ENCODE peak calls at places on chromosomes 11 and 22, in ten cellular contexts. K is A549; B is endothelial cell of umbilical vein; Z is amygdala; E is stimulated activated CD4-positive, alpha-beta T cell treated with anti-CD3 and anti-CD28 coated beads, TNF-alpha, amount 100 ng/mL, for 4 hours; Q is stimulated activated CD8-positive, alpha-beta memory T cell treated with anti-CD3 and anti-CD28 coated beads, Interleukin-15, amount 100 ng/mL, for 1 hour; J is T-cell; O is activated CD8-positive, alpha-beta T cell treated with anti-CD3 and anti-CD28 coated beads for 36 hours; Y is neural crest cell; W is activated gamma-delta T cell treated with anti-CD3 and anti-CD28 coated beads, Interleukin-2, amount 50 U/mL, for 16 hours. C is an unnamed sample.

GRCh38 chr11:121445071-121445768 is 6.9 kb upstream of the SORL1 start:
- DNase-seq in K (no peak), B (no peak), Z (no peak), E (no peak), Q (no peak), J (no peak), O (no peak), Y (no peak), W (no peak), C (no peak)

GRCh38 chr11:3865388-3866193 is 10.1 kb downstream of the STIM1 start:
- DNase-seq in K (no peak), B (peak; percentile 85), Z (no peak), E (no peak), Q (no peak), J (no peak), O (no peak), Y (no peak), W (no peak), C (no peak)

GRCh38 chr11:115990004-115990447 is 485.8 kb upstream of the CADM1 start:
- DNase-seq in K (no peak), B (no peak), Z (no peak), E (no peak), Q (no peak), J (no peak), O (peak; percentile 3), Y (peak; percentile 44), W (no peak), C (no peak)

GRCh38 chr11:19275496-19275895 is 34.8 kb upstream of the E2F8 start:
- DNase-seq in K (peak; percentile 21), B (no peak), Z (no peak), E (no peak), Q (no peak), J (no peak), O (no peak), Y (no peak), W (no peak), C (no peak)

GRCh38 chr11:798093-798713 is at the start of gene SLC25A22:
- DNase-seq in K (peak; percentile 87), B (peak; percentile 71), Z (peak; percentile 75), E (peak; percentile 74), Q (peak; percentile 64), J (peak; percentile 85), O (peak; percentile 87), Y (peak; percentile 89), W (peak; percentile 76), C (no peak)

GRCh38 chr11:65501530-65502273 is 2.9 kb downstream of the MALAT1 start:
- DNase-seq in K (no peak), B (peak; percentile 38), Z (no peak), E (no peak), Q (no peak), J (no peak), O (no peak), Y (no peak), W (no peak), C (no peak)

GRCh38 chr11:45224766-45225165 is 61.4 kb downstream of the SYT13 start:
- DNase-seq in K (no peak), B (no peak), Z (no peak), E (no peak), Q (no peak), J (no peak), O (no peak), Y (no peak), W (no peak), C (no peak)

GRCh38 chr22:39492186-39492585 is 9.9 kb upstream of the MIEF1 start:
- DNase-seq in K (no peak), B (no peak), Z (no peak), E (no peak), Q (no peak), J (no peak), O (no peak), Y (no peak), W (no peak), C (no peak)

GRCh38 chr22:28052818-28053217 is 133.8 kb upstream of the PITPNB start:
- DNase-seq in K (no peak), B (no peak), Z (no peak), E (no peak), Q (no peak), J (no peak), O (no peak), Y (no peak), W (no peak), C (no peak)

GRCh38 chr22:40258463-40259046 is 80.8 kb downstream of the TNRC6B start:
- DNase-seq in K (no peak), B (peak; percentile 49), Z (no peak), E (no peak), Q (no peak), J (no peak), O (no peak), Y (no peak), W (no peak), C (no peak)

GRCh38 chr11:68925613-68926012 is 21.9 kb downstream of the IGHMBP2 start:
- DNase-seq in K (no peak), B (no peak), Z (no peak), E (no peak), Q (no peak), J (no peak), O (no peak), Y (no peak), W (no peak), C (no peak)

GRCh38 chr11:69014084-69014935 is 1.3 kb upstream of the MRGPRF start:
- DNase-seq in K (no peak), B (no peak), Z (no peak), E (no peak), Q (no peak), J (no peak), O (no peak), Y (no peak), W (no peak), C (peak; percentile 84)

GRCh38 chr11:117497206-117497951 is 169.7 kb downstream of the CEP164 start:
- DNase-seq in K (no peak), B (no peak), Z (peak; percentile 34), E (no peak), Q (no peak), J (no peak), O (no peak), Y (no peak), W (no peak), C (no peak)

GRCh38 chr11:65452806-65453490 is 30.4 kb downstream of the NEAT1 start:
- DNase-seq in K (no peak), B (no peak), Z (no peak), E (no peak), Q (no peak), J (no peak), O (no peak), Y (no peak), W (no peak), C (no peak)

C was measured in ureter.